ENCODE peak calls at places on chromosomes 2 and 18, in eight cellular contexts. O is sigmoid colon, L is A549, Z is tibial nerve, F is ovary, J is HepG2, G is transverse colon, N is K562. R is an unnamed sample.
A peak's percentile ranks its signal among the peaks of the same experiment; 100 is the strongest.

GRCh38 chr2:42050350-42051167 is 2.7 kb downstream of the PKDCC start:
- DNase-seq in O (no peak), L (no peak), Z (no peak), F (no peak), J (no peak), G (no peak), N (no peak), R (no peak)

GRCh38 chr18:67359868-67360838 is 156.4 kb downstream of the DSEL start:
- DNase-seq in O (peak; percentile 81), L (peak; percentile 36), Z (peak; percentile 75), F (no peak), J (peak; percentile 29), G (peak; percentile 13), N (no peak), R (no peak)

GRCh38 chr18:41936471-41937134 is 18.4 kb upstream of the PIK3C3 start:
- DNase-seq in O (no peak), L (no peak), Z (no peak), F (no peak), J (no peak), G (no peak), N (no peak), R (no peak)

GRCh38 chr2:128395640-128396499 is 77.2 kb upstream of the HS6ST1 start:
- DNase-seq in O (peak; percentile 53), L (no peak), Z (no peak), F (no peak), J (no peak), G (peak; percentile 5), N (no peak), R (no peak)

GRCh38 chr2:37779123-37779522 is 107.7 kb upstream of the CDC42EP3 start:
- DNase-seq in O (no peak), L (no peak), Z (no peak), F (no peak), J (no peak), G (no peak), N (no peak), R (no peak)

GRCh38 chr2:96830064-96830562 is 13.7 kb downstream of the ANKRD23 start:
- DNase-seq in O (no peak), L (no peak), Z (no peak), F (no peak), J (no peak), G (no peak), N (peak; percentile 43), R (no peak)

GRCh38 chr18:10152475-10152874 is 238.7 kb downstream of the VAPA start:
- DNase-seq in O (no peak), L (no peak), Z (no peak), F (no peak), J (no peak), G (no peak), N (no peak), R (peak; percentile 55)

GRCh38 chr2:170098626-170099312 is 79.2 kb upstream of the MYO3B start:
- DNase-seq in O (no peak), L (no peak), Z (no peak), F (no peak), J (no peak), G (no peak), N (no peak), R (no peak)

GRCh38 chr2:10548626-10549025 is 100.5 kb upstream of the ODC1 start:
- DNase-seq in O (no peak), L (no peak), Z (no peak), F (no peak), J (no peak), G (no peak), N (no peak), R (no peak)

GRCh38 chr2:88254437-88255081 is 84.4 kb downstream of the THNSL2 start:
- DNase-seq in O (no peak), L (no peak), Z (no peak), F (no peak), J (no peak), G (no peak), N (no peak), R (no peak)
- TF ChIP-seq EP300 in O (no peak), L (no peak), Z (no peak), F (no peak), J (no peak), G (no peak), N (peak; percentile 45), R (no peak)

DNA sequence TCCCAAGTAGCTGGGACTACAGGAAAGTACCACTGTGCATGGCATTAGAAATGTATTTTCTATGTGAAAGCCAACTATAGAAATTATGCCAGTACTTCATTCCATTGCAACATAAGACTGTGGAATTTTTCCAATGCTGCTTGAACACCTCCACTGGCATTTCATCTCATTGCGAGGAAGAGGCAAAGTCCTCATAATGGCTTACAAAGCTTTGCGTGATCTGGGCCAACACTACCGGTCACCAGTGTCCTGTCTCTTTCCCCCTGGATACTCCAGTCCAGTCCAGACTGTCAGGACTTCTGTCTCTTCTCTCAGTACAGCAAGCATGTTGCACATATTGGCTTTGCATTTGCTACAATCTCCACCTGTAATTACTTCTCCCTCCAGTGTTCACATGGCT is 223.5 kb downstream of the GPD2 start:
- DNase-seq in O (no peak), L (no peak), Z (no peak), F (no peak), J (no peak), G (no peak), N (no peak), R (no peak)
- TF ChIP-seq CTCF in O (no peak), L (no peak), Z (no peak), F (no peak), J (no peak), G (no peak), N (no peak), R (no peak)

DNA sequence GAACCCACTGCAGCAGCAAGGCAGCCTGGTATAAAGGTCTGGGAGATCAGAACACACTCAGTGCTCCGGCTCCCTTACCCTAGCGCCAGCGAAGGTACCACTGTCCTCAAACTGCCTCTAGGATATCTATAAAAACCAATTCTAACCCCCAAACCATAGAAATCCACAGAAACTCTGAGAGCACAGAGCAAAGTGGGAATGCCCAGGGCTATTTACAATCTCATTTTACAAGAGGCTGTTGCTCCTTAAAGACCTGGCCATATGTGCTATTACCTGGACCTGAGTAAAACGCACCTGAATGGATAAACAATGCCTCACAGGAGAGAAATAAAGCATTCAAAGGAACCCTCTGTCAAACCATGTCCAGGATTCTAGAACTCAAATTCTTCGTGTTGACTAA is 4.3 kb downstream of the STK39 start:
- DNase-seq in O (no peak), L (no peak), Z (no peak), F (no peak), J (no peak), G (no peak), N (no peak), R (no peak)
- H3K4me1 ChIP-seq in O (peaks cover 22% of the 10 kb centered on the region), L (peaks cover 14% of the 10 kb centered on the region), Z (peaks cover 15% of the 10 kb centered on the region), F (peaks cover 5% of the 10 kb centered on the region), J (peaks cover 53% of the 10 kb centered on the region), G (peaks cover 12% of the 10 kb centered on the region), N (peaks cover 17% of the 10 kb centered on the region), R (peaks cover 63% of the 10 kb centered on the region)

DNA sequence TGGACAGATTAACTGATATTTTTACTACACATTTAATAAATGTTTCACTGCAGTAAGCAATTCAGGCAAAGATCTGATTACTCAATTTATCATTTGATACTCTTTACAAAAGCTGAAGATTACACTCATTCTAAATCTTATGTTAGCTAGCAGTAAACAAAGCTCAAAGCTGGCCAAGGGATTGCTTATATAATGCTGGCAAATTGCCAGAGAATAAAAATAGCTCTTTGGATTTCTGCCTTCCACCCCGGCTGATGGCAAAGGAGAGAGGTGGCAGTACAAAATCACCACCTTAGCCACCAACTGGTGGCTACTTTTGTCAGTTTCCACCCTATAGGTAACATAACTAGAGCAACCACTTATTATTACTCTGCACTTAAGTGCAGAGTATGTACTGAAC is 320.5 kb downstream of the FSIP2 start:
- DNase-seq in O (no peak), L (no peak), Z (no peak), F (no peak), J (no peak), G (no peak), N (no peak), R (no peak)
- TF ChIP-seq EP300 in O (no peak), L (no peak), Z (no peak), F (no peak), J (no peak), G (no peak), N (no peak), R (no peak)

GRCh38 chr18:27211569-27211968 is 26.5 kb upstream of the CHST9 start:
- DNase-seq in O (no peak), L (no peak), Z (no peak), F (no peak), J (no peak), G (no peak), N (no peak), R (no peak)
- TF ChIP-seq CTCF in O (no peak), L (no peak), Z (no peak), F (no peak), J (peak; percentile 13), G (no peak), N (no peak), R (no peak)

GRCh38 chr2:174787485-174788205 is 23.4 kb upstream of the CHRNA1 start:
- DNase-seq in O (no peak), L (no peak), Z (no peak), F (no peak), J (peak; percentile 45), G (no peak), N (no peak), R (peak; percentile 90)

GRCh38 chr2:174785481-174785880 is 21.2 kb upstream of the CHRNA1 start:
- DNase-seq in O (no peak), L (no peak), Z (no peak), F (no peak), J (no peak), G (no peak), N (no peak), R (no peak)

GRCh38 chr2:174786066-174786725 is 21.9 kb upstream of the CHRNA1 start:
- DNase-seq in O (no peak), L (no peak), Z (no peak), F (no peak), J (no peak), G (no peak), N (no peak), R (no peak)

GRCh38 chr2:174789001-174789400 is 24.7 kb upstream of the CHRNA1 start:
- DNase-seq in O (no peak), L (no peak), Z (no peak), F (no peak), J (no peak), G (no peak), N (no peak), R (peak; percentile 77)

GRCh38 chr2:174788291-174788929 is 24.1 kb upstream of the CHRNA1 start:
- DNase-seq in O (no peak), L (no peak), Z (no peak), F (no peak), J (no peak), G (no peak), N (peak; percentile 80), R (peak; percentile 57)
- H3K4me1 ChIP-seq in O (no peaks in the 10 kb centered on the region), L (peaks cover 9% of the 10 kb centered on the region), Z (no peaks in the 10 kb centered on the region), F (no peaks in the 10 kb centered on the region), J (no peaks in the 10 kb centered on the region), G (no peaks in the 10 kb centered on the region), N (peaks cover 3% of the 10 kb centered on the region), R (peaks cover 6% of the 10 kb centered on the region)